ENCODE peak calls at places on chromosomes 3 and 15, in seven cellular contexts. M, K, R, O, Y, T and G are unnamed samples.

GRCh38 chr3:194977341-194977740 is 291.7 kb downstream of the FAM43A start:
- DNase-seq in M (no peak), K (no peak), R (no peak), O (no peak), Y (no peak), T (no peak), G (no peak)

GRCh38 chr3:46538803-46539442 is 27.2 kb downstream of the LRRC2 start:
- DNase-seq in M (no peak), K (no peak), R (no peak), O (no peak), Y (no peak), T (peak), G (no peak)

GRCh38 chr3:50525987-50526386 is 22.6 kb upstream of the CACNA2D2 start:
- DNase-seq in M (peak), K (peak), R (peak), O (peak), Y (no peak), T (no peak), G (peak)

GRCh38 chr3:159528251-159528895 is 460.3 kb upstream of the IL12A start:
- DNase-seq in M (no peak), K (no peak), R (no peak), O (no peak), Y (no peak), T (no peak), G (no peak)

GRCh38 chr3:41267975-41268640 is 68.8 kb downstream of the CTNNB1 start:
- DNase-seq in M (peak), K (no peak), R (peak), O (peak), Y (no peak), T (no peak), G (no peak)

GRCh38 chr3:106578911-106579310 is 710.1 kb upstream of the CBLB start:
- DNase-seq in M (no peak), K (no peak), R (no peak), O (no peak), Y (no peak), T (no peak), G (no peak)

GRCh38 chr15:100234158-100235029 is 107.4 kb downstream of the ADAMTS17 start:
- DNase-seq in M (no peak), K (no peak), R (no peak), O (no peak), Y (no peak), T (no peak), G (no peak)

GRCh38 chr3:71972031-71972430 is 187.1 kb upstream of the PROK2 start:
- DNase-seq in M (no peak), K (no peak), R (no peak), O (no peak), Y (no peak), T (no peak), G (no peak)

GRCh38 chr15:71080705-71081104 is 34.6 kb upstream of the THSD4 start:
- DNase-seq in M (no peak), K (no peak), R (no peak), O (no peak), Y (no peak), T (peak), G (peak)

GRCh38 chr3:100893590-100893989 is 99.6 kb downstream of the ABI3BP start:
- DNase-seq in M (peak), K (peak), R (no peak), O (no peak), Y (peak), T (no peak), G (peak)

GRCh38 chr15:80953953-80954778 is 35.5 kb downstream of the MESD start:
- DNase-seq in M (peak), K (no peak), R (peak), O (no peak), Y (no peak), T (no peak), G (no peak)

GRCh38 chr3:27590437-27591320 is 106.5 kb upstream of the SLC4A7 start:
- DNase-seq in M (no peak), K (no peak), R (no peak), O (no peak), Y (no peak), T (no peak), G (no peak)

GRCh38 chr3:354433-354832 is 157.9 kb downstream of the CHL1 start:
- DNase-seq in M (peak), K (peak), R (peak), O (peak), Y (peak), T (peak), G (no peak)

GRCh38 chr3:194058189-194058571 is 77.8 kb upstream of the HES1 start:
- DNase-seq in M (peak), K (peak), R (peak), O (no peak), Y (peak), T (no peak), G (no peak)

GRCh38 chr15:22925875-22926274 is 54.3 kb downstream of the CYFIP1 start:
- DNase-seq in M (no peak), K (no peak), R (no peak), O (no peak), Y (no peak), T (no peak), G (no peak)

GRCh38 chr3:42099020-42099765 is 8.0 kb downstream of the TRAK1 start:
- DNase-seq in M (no peak), K (no peak), R (no peak), O (no peak), Y (peak), T (no peak), G (no peak)

GRCh38 chr3:185519021-185519420 is 20.2 kb upstream of the TMEM41A start:
- DNase-seq in M (peak), K (no peak), R (no peak), O (no peak), Y (no peak), T (no peak), G (peak)

GRCh38 chr15:75834011-75834410 is 9.2 kb upstream of the UBE2Q2 start:
- DNase-seq in M (no peak), K (no peak), R (no peak), O (no peak), Y (no peak), T (no peak), G (no peak)

GRCh38 chr3:167798443-167798842 is 62.9 kb downstream of the SERPINI1 start:
- DNase-seq in M (no peak), K (no peak), R (no peak), O (no peak), Y (no peak), T (peak), G (no peak)

GRCh38 chr3:72699631-72700030 is 148.6 kb downstream of the SHQ1 start:
- DNase-seq in M (no peak), K (no peak), R (no peak), O (no peak), Y (no peak), T (no peak), G (no peak)

GRCh38 chr3:107796786-107797185 is 274.0 kb downstream of the BBX start:
- DNase-seq in M (peak), K (no peak), R (no peak), O (no peak), Y (no peak), T (no peak), G (no peak)

GRCh38 chr3:194598771-194599557 is 34.3 kb downstream of the TMEM44 start:
- DNase-seq in M (no peak), K (no peak), R (no peak), O (no peak), Y (no peak), T (no peak), G (no peak)

GRCh38 chr15:44882499-44882968 is 74.0 kb upstream of the TERB2 start:
- DNase-seq in M (no peak), K (no peak), R (no peak), O (no peak), Y (no peak), T (peak), G (no peak)

GRCh38 chr3:194046995-194047681 is 88.8 kb upstream of the HES1 start:
- DNase-seq in M (no peak), K (no peak), R (no peak), O (no peak), Y (peak), T (no peak), G (peak)

GRCh38 chr3:182725372-182726251 is 67.7 kb upstream of the ATP11B start:
- DNase-seq in M (no peak), K (no peak), R (no peak), O (no peak), Y (peak), T (no peak), G (no peak)

GRCh38 chr15:94070341-94071275 is 160.8 kb upstream of the MCTP2 start:
- DNase-seq in M (no peak), K (peak), R (no peak), O (no peak), Y (no peak), T (no peak), G (no peak)

GRCh38 chr15:99480223-99480810 is 85.5 kb upstream of the MEF2A start:
- DNase-seq in M (no peak), K (no peak), R (no peak), O (no peak), Y (no peak), T (no peak), G (no peak)

GRCh38 chr3:182999767-183000166 is 19.4 kb upstream of the DCUN1D1 start:
- DNase-seq in M (no peak), K (no peak), R (no peak), O (no peak), Y (no peak), T (no peak), G (no peak)

DNA sequence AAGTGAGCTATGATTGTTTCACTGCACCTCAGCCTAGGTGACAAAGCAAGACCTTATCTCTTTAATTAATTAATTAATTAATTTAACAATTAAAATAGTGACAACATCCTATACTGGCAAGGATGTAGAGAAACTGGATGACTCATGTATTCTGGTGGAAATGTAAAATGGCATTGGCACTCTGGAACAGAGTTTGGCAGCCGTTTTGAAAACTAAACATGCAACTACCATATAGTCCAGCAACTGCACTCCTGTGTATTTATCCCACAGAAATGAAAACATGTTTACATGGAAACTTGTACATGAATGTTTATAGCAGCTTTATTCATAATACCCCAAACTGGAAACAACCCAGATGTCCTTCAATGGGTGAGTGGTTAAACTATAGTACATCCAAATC is 56.6 kb downstream of the ANP32A start:
- DNase-seq in M (no peak), K (no peak), R (no peak), O (no peak), Y (no peak), T (no peak), G (no peak)
- TF ChIP-seq JUND in M (no peak), K (no peak), R (no peak), O (no peak), Y (no peak), T (no peak), G (no peak)

GRCh38 chr3:188821998-188822397 is 349.8 kb upstream of the TPRG1 start:
- DNase-seq in M (no peak), K (no peak), R (no peak), O (no peak), Y (no peak), T (no peak), G (no peak)

GRCh38 chr3:188819939-188820338 is 351.8 kb upstream of the TPRG1 start:
- DNase-seq in M (no peak), K (no peak), R (no peak), O (no peak), Y (no peak), T (no peak), G (no peak)

GRCh38 chr3:188818282-188818681 is 353.5 kb upstream of the TPRG1 start:
- DNase-seq in M (no peak), K (no peak), R (no peak), O (no peak), Y (no peak), T (no peak), G (no peak)

GRCh38 chr3:188817920-188818239 is 353.9 kb upstream of the TPRG1 start:
- DNase-seq in M (no peak), K (no peak), R (no peak), O (no peak), Y (no peak), T (no peak), G (no peak)

GRCh38 chr3:188817103-188817919 is 354.5 kb upstream of the TPRG1 start:
- DNase-seq in M (no peak), K (no peak), R (no peak), O (no peak), Y (no peak), T (no peak), G (peak)
- TF ChIP-seq JUND in M (no peak), K (no peak), R (no peak), O (no peak), Y (no peak), T (no peak), G (no peak)

GRCh38 chr3:157475921-157476395 is 27.3 kb downstream of the VEPH1 start:
- DNase-seq in M (no peak), K (no peak), R (no peak), O (no peak), Y (no peak), T (no peak), G (no peak)
- TF ChIP-seq JUND in M (no peak), K (no peak), R (peak), O (no peak), Y (no peak), T (no peak), G (no peak)

GRCh38 chr3:57538465-57538864 is 5.7 kb downstream of the DNAH12 start:
- DNase-seq in M (no peak), K (no peak), R (no peak), O (no peak), Y (no peak), T (no peak), G (no peak)
- TF ChIP-seq JUND in M (no peak), K (no peak), R (no peak), O (no peak), Y (no peak), T (no peak), G (no peak)